ENCODE peak calls at places on chromosomes 1 and 21, in four cellular contexts. J is K562, A is WTC11, U is H1. S is an unnamed sample.

GRCh38 chr1:172468296-172468695 is 24.4 kb upstream of the PIGC start:
- DNase-seq in A (no peak), U (no peak), J (no peak), S (no peak)

GRCh38 chr1:204314893-204315735 is 44.6 kb downstream of the PLEKHA6 start:
- DNase-seq in A (no peak), U (no peak), J (no peak), S (no peak)

GRCh38 chr1:220810179-220810653 is 23.5 kb downstream of the MTARC1 start:
- DNase-seq in J (peak; percentile 82), A (peak; percentile 78), U (peak; percentile 84), S (peak; percentile 67)

GRCh38 chr1:107479865-107480264 is 339.0 kb downstream of the NTNG1 start:
- DNase-seq in U (no peak), J (no peak), A (no peak), S (peak; percentile 56)

GRCh38 chr1:21272540-21272939 is 17.7 kb downstream of the ECE1 start:
- DNase-seq in A (no peak), J (no peak), U (no peak), S (no peak)

GRCh38 chr1:209819059-209819458 is 8.7 kb upstream of the UTP25 start:
- DNase-seq in J (no peak), A (no peak), U (no peak), S (no peak)

GRCh38 chr1:24172598-24172997 is 14.5 kb downstream of the IFNLR1 start:
- DNase-seq in J (no peak), A (no peak), U (no peak), S (no peak)

GRCh38 chr1:96313216-96313615 is 408.4 kb upstream of the PTBP2 start:
- DNase-seq in J (no peak), A (no peak), U (no peak), S (no peak)

GRCh38 chr1:5601516-5601915 is 390.7 kb downstream of the NPHP4 start:
- DNase-seq in J (no peak), A (no peak), U (no peak), S (no peak)

GRCh38 chr1:24336099-24336498 is 16.9 kb downstream of the GRHL3 start:
- DNase-seq in A (no peak), U (no peak), J (no peak), S (no peak)

GRCh38 chr1:91613594-91613993 is 112.9 kb downstream of the CDC7 start:
- DNase-seq in J (no peak), U (no peak), A (no peak), S (no peak)

GRCh38 chr1:44568128-44568900 is 106.0 kb downstream of the TMEM53 start:
- DNase-seq in J (no peak), U (no peak), A (no peak), S (no peak)

GRCh38 chr21:41828884-41829360 is 50.2 kb downstream of the PRDM15 start:
- DNase-seq in U (no peak), J (no peak), A (no peak), S (no peak)

GRCh38 chr21:46222436-46223116 is 6.0 kb downstream of the LSS start:
- DNase-seq in U (no peak), J (no peak), A (no peak), S (no peak)

GRCh38 chr1:226572325-226572726 is 23.8 kb downstream of the STUM start:
- DNase-seq in J (no peak), A (no peak), U (no peak), S (no peak)

GRCh38 chr1:30034627-30035521 is 688.5 kb downstream of the MATN1 start:
- DNase-seq in J (no peak), U (peak; percentile 38), A (no peak), S (peak; percentile 75)
- TF ChIP-seq TEAD4 in J (no peak), U (peak; percentile 63), A (no peak), S (no peak)

DNA sequence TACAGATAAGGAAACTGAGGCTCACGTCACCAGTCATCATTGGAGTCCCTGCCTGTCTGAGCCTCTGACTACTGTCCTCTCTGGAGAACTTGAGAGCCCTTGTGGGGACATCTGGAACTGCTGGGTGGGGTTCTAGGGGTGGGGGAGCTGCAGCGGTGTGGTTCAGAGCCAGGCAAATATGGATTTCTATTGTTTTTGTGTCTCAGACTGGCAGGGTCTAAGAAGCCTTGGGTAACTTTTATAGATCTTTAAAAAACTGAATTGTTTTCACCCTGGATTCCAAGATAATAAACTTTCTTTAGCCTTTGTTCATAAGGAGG is 46.9 kb downstream of the IER5 start:
- DNase-seq in J (peak; percentile 76), U (no peak), A (no peak), S (peak; percentile 68)
- TF ChIP-seq TEAD4 in J (no peak), U (no peak), A (no peak), S (no peak)

GRCh38 chr1:43053040-43053439 is 94.4 kb upstream of the SLC2A1 start:
- DNase-seq in J (no peak), U (no peak), A (no peak), S (no peak)

GRCh38 chr1:43047135-43047534 is 88.5 kb upstream of the SLC2A1 start:
- DNase-seq in J (no peak), A (no peak), U (no peak), S (no peak)

GRCh38 chr1:43048601-43049011 is 89.9 kb upstream of the SLC2A1 start:
- DNase-seq in U (no peak), J (no peak), A (no peak), S (no peak)

GRCh38 chr1:43052322-43052721 is 93.7 kb upstream of the SLC2A1 start:
- DNase-seq in J (no peak), U (no peak), A (no peak), S (no peak)

GRCh38 chr1:43049487-43049886 is 90.8 kb upstream of the SLC2A1 start:
- DNase-seq in U (no peak), J (no peak), A (no peak), S (no peak)
- TF ChIP-seq TEAD4 in U (no peak), J (no peak), A (no peak), S (no peak)

DNA sequence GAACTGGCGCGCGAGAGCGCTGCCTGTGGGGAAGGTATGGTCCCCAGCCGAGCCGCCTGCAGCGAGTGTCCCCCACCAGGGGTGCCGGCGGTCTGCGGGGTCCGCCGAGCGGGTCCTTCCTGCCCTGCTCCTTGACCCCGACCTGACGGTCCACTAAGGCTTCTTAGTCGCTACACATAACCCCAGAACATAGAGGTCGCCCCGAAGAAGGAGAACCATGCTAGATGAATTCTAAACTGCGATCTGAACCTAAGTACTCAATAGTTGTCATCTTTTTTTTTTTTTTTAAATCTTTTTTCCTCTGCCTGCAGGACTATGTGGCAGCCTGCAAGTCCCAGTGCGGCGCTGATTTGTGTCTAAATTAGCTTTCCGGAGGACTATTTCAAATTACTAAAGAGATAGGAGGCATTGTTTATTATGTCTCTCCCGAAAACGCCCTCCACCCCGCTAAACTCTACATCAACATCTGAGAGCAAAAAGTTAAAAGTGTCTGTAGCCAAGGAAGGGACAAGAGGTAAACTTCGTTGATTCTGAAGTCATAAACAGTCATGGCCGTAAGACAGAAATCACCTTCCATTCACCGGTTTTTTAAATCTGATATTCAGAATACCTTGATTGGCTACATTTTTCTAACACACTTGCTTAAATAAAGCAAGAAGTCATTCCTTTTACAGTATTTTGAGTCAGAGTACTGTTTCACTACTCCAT is 476 bp downstream of the AXDND1 start:
- DNase-seq in J (no peak), A (no peak), U (no peak), S (no peak)
- TF ChIP-seq TEAD4 in J (no peak), A (no peak), U (no peak), S (no peak)

DNA sequence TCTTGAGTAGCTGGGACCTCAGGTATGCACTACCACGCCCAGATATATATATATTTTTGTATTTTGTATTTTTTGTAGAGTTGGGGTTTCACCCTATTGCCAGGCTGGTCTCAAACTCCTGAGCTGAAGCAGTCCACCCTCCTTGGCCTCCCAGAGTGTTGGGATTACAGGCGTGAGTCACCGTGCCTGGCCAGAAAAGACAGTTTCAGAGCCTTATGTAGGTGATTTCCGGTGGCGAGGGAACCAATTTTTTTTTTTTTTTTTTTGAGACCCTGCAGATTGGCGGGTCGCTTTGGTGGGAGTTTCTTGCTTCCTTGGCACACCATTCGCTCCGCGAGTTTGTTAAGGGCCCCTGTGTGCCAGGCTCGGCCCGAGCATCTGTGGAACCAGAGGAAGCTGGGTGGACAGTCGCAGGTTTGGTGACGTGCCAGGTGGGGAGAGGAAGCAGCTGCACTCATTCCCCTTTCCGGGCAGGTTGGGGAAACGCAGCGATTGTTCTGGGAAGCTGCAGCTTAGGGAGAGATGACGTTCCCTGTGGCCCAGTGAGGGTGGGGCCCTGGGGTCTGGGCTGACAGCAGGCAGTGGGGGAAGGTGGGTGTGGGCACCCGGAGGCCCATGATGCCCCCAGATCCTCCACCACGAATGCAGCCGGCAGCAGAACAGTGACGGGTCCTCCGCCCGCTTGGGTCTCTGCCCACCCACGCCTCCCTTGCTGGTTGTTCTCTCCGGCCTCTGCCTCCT is 25.1 kb downstream of the SPSB1 start:
- DNase-seq in U (no peak), J (no peak), A (no peak), S (no peak)
- TF ChIP-seq TEAD4 in U (no peak), J (no peak), A (no peak), S (no peak)

S was measured in SK-N-SH.